ENCODE peak calls at places on chromosomes 11 and 22, in ten cellular contexts. F is stomach, H is spleen, X is endothelial cell of umbilical vein, E is prostate gland, Q is K562, N is HepG2, T is HL-60, B is breast epithelium, A is GM12891. S is an unnamed sample.

GRCh38 chr11:44729718-44730117 is 3.0 kb downstream of the TSPAN18 start:
- DNase-seq in F (no peak), H (no peak), X (peak), E (no peak), Q (no peak), N (no peak), T (no peak), B (no peak), A (no peak), S (no peak)

GRCh38 chr11:108069947-108070346 is 51.4 kb upstream of the ACAT1 start:
- DNase-seq in F (no peak), H (no peak), X (peak), E (no peak), Q (no peak), N (no peak), T (no peak), B (no peak), A (no peak), S (no peak)

GRCh38 chr22:28822930-28823481 is 22.6 kb upstream of the XBP1 start:
- DNase-seq in F (peak), H (no peak), X (no peak), E (peak), Q (no peak), N (peak), T (no peak), B (no peak), A (no peak), S (no peak)

GRCh38 chr11:102256251-102256650 is 61.0 kb upstream of the BIRC3 start:
- DNase-seq in F (no peak), H (no peak), X (no peak), E (peak), Q (no peak), N (no peak), T (no peak), B (no peak), A (no peak), S (no peak)

GRCh38 chr22:30183271-30183670 is 63.3 kb downstream of the LIF start:
- DNase-seq in F (no peak), H (no peak), X (no peak), E (no peak), Q (no peak), N (no peak), T (no peak), B (no peak), A (no peak), S (no peak)

GRCh38 chr22:42340150-42340549 is 69.7 kb upstream of the TCF20 start:
- DNase-seq in F (no peak), H (no peak), X (no peak), E (no peak), Q (no peak), N (no peak), T (no peak), B (no peak), A (no peak), S (no peak)

GRCh38 chr11:86205415-86206268 is 38.9 kb upstream of the EED start:
- DNase-seq in F (no peak), H (no peak), X (no peak), E (no peak), Q (no peak), N (peak), T (peak), B (no peak), A (no peak), S (no peak)

GRCh38 chr11:67630230-67630942 is 649 bp upstream of the NUDT8 start:
- DNase-seq in F (peak), H (peak), X (peak), E (peak), Q (peak), N (peak), T (peak), B (peak), A (peak), S (peak)

GRCh38 chr22:43343262-43343988 is at the start of gene SCUBE1:
- DNase-seq in F (peak), H (peak), X (peak), E (peak), Q (peak), N (no peak), T (peak), B (no peak), A (peak), S (no peak)

GRCh38 chr11:106399075-106399500 is 321.6 kb downstream of the AASDHPPT start:
- DNase-seq in F (no peak), H (no peak), X (no peak), E (no peak), Q (no peak), N (no peak), T (no peak), B (no peak), A (no peak), S (no peak)

GRCh38 chr11:70191495-70192140 is 11.5 kb upstream of the FADD start:
- DNase-seq in F (peak), H (peak), X (peak), E (peak), Q (peak), N (peak), T (no peak), B (peak), A (peak), S (no peak)

GRCh38 chr11:118435893-118436624 is at the start of gene KMT2A:
- DNase-seq in F (peak), H (peak), X (peak), E (peak), Q (peak), N (peak), T (peak), B (peak), A (peak), S (peak)

GRCh38 chr22:28015676-28016601 is 96.9 kb upstream of the PITPNB start:
- DNase-seq in F (no peak), H (peak), X (no peak), E (no peak), Q (no peak), N (no peak), T (no peak), B (peak), A (no peak), S (peak)

GRCh38 chr22:27247691-27248434 is 553.7 kb downstream of the MN1 start:
- DNase-seq in F (no peak), H (no peak), X (peak), E (no peak), Q (no peak), N (no peak), T (no peak), B (no peak), A (no peak), S (no peak)

GRCh38 chr11:39541945-39542351 is 1917.5 kb downstream of the LRRC4C start:
- DNase-seq in F (peak), H (no peak), X (peak), E (no peak), Q (no peak), N (no peak), T (no peak), B (no peak), A (no peak), S (no peak)

GRCh38 chr11:36455658-36456111 is 54.4 kb downstream of the TRAF6 start:
- DNase-seq in F (peak), H (no peak), X (peak), E (no peak), Q (no peak), N (no peak), T (peak), B (no peak), A (no peak), S (peak)

GRCh38 chr11:65558785-65559509 is 788 bp upstream of the LTBP3 start:
- DNase-seq in F (peak), H (peak), X (peak), E (no peak), Q (no peak), N (no peak), T (no peak), B (no peak), A (no peak), S (peak)

GRCh38 chr22:35630387-35630793 is 13.3 kb upstream of the MB start:
- DNase-seq in F (no peak), H (peak), X (no peak), E (no peak), Q (no peak), N (no peak), T (no peak), B (no peak), A (no peak), S (peak)

GRCh38 chr11:47688986-47689385 is 26.2 kb downstream of the AGBL2 start:
- DNase-seq in F (no peak), H (no peak), X (no peak), E (no peak), Q (no peak), N (no peak), T (no peak), B (no peak), A (no peak), S (no peak)

GRCh38 chr11:69726019-69726418 is 22.2 kb upstream of the FGF19 start:
- DNase-seq in F (no peak), H (no peak), X (no peak), E (no peak), Q (no peak), N (no peak), T (no peak), B (no peak), A (no peak), S (no peak)

GRCh38 chr11:83970061-83970671 is 684.0 kb upstream of the CCDC90B start:
- DNase-seq in F (no peak), H (no peak), X (no peak), E (no peak), Q (no peak), N (no peak), T (no peak), B (no peak), A (no peak), S (no peak)

GRCh38 chr22:17542452-17542851 is 20.8 kb upstream of the SLC25A18 start:
- DNase-seq in F (no peak), H (no peak), X (no peak), E (no peak), Q (no peak), N (no peak), T (no peak), B (no peak), A (no peak), S (no peak)

GRCh38 chr22:20773793-20774212 is at the start of gene SERPIND1:
- DNase-seq in F (no peak), H (no peak), X (no peak), E (no peak), Q (no peak), N (peak), T (no peak), B (no peak), A (no peak), S (no peak)
- TF ChIP-seq POLR2AphosphoS5 in F (no peak), H (no peak), X (no peak), E (no peak), Q (no peak), N (peak), T (no peak), B (no peak), A (no peak), S (no peak)

DNA sequence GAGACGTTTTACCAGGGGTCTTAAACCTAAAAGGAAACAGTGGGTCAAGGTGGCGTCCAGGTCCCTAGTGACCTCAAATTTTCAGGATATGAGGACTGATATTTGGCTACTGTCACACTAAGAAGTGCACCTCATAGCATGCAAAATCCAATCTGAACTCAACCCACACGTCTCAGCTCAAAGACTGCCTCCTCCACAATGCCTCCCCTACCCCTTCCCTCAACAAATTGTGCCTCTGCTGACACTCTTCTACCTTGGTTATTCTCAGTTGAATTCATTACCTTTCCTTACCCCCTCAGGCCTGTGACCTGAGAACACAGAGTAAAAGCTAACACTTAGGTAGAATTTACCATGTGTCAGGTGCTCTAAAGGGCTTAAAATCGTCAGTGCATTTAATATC is 12.4 kb upstream of the LIPT2 start:
- DNase-seq in F (no peak), H (no peak), X (no peak), E (no peak), Q (no peak), N (no peak), T (no peak), B (no peak), A (no peak), S (no peak)
- TF ChIP-seq POLR2AphosphoS5 in F (no peak), H (no peak), X (no peak), E (no peak), Q (no peak), N (no peak), T (no peak), B (no peak), A (no peak), S (no peak)

GRCh38 chr11:122769126-122769780 is 69.0 kb upstream of the CRTAM start:
- DNase-seq in F (no peak), H (no peak), X (no peak), E (no peak), Q (no peak), N (no peak), T (no peak), B (no peak), A (no peak), S (no peak)

GRCh38 chr11:122775675-122776271 is 62.5 kb upstream of the CRTAM start:
- DNase-seq in F (no peak), H (no peak), X (no peak), E (no peak), Q (no peak), N (no peak), T (no peak), B (no peak), A (no peak), S (no peak)

GRCh38 chr11:122773781-122774266 is 64.5 kb upstream of the CRTAM start:
- DNase-seq in F (no peak), H (no peak), X (peak), E (no peak), Q (no peak), N (no peak), T (no peak), B (no peak), A (no peak), S (no peak)

GRCh38 chr11:122776546-122776945 is 61.8 kb upstream of the CRTAM start:
- DNase-seq in F (no peak), H (no peak), X (no peak), E (no peak), Q (no peak), N (no peak), T (no peak), B (no peak), A (no peak), S (no peak)

DNA sequence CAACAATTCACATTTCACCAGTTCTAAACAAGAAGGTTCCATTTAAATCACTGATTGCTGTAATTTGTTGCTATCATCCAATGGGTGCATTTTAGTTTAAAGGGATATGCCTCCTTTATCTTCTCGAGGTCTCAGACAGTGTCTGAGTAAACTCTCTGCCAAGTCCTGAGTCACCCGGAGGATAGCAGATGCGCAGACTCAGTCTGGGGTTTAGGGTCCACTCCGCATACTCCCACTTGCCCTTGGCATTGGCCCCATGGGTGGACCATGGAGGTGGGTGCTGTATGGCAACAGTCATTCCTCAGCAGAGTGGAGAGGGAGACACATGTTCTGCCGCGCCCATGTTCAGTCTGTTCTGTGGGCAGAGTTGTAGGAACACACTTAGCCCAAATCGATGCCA is 65.4 kb upstream of the CRTAM start:
- DNase-seq in F (no peak), H (no peak), X (no peak), E (no peak), Q (no peak), N (no peak), T (no peak), B (no peak), A (no peak), S (no peak)
- TF ChIP-seq POLR2AphosphoS5 in F (no peak), H (no peak), X (no peak), E (no peak), Q (no peak), N (no peak), T (no peak), B (no peak), A (no peak), S (no peak)

GRCh38 chr11:35165416-35166368 is 26.7 kb downstream of the CD44 start:
- DNase-seq in F (peak), H (peak), X (peak), E (no peak), Q (no peak), N (no peak), T (peak), B (no peak), A (peak), S (no peak)
- TF ChIP-seq POLR2AphosphoS5 in F (peak), H (no peak), X (no peak), E (peak), Q (no peak), N (no peak), T (no peak), B (no peak), A (no peak), S (no peak)

GRCh38 chr11:815675-816432 is 2.9 kb upstream of the PNPLA2 start:
- DNase-seq in F (no peak), H (no peak), X (no peak), E (no peak), Q (no peak), N (no peak), T (no peak), B (no peak), A (no peak), S (no peak)
- TF ChIP-seq POLR2AphosphoS5 in F (no peak), H (no peak), X (no peak), E (no peak), Q (no peak), N (no peak), T (no peak), B (no peak), A (no peak), S (no peak)

GRCh38 chr11:122209619-122210377 is 93.8 kb upstream of the BLID start:
- DNase-seq in F (no peak), H (no peak), X (peak), E (no peak), Q (no peak), N (no peak), T (no peak), B (no peak), A (no peak), S (peak)
- TF ChIP-seq POLR2AphosphoS5 in F (peak), H (no peak), X (no peak), E (no peak), Q (no peak), N (no peak), T (no peak), B (peak), A (no peak), S (peak)

DNA sequence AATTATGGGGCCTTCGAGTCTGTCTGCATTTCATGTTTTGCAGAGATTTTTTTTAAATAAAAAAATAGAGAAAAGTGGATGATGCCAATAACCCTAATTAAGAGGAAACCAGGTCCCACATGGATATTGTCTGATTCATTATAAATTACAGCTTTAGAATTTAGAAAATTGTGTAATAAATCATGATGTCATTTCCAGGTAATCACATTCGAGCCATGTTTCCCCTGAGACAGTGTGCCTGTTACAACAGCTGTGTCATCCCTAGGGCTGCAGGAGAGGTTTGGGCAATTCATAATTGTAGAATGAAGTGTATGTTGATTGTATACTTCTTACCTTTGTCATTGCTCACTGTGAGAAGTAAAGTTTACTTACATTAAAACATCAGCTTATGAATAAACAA is 38.3 kb downstream of the NCAM1 start:
- DNase-seq in F (no peak), H (no peak), X (no peak), E (no peak), Q (no peak), N (no peak), T (no peak), B (no peak), A (no peak), S (no peak)
- TF ChIP-seq POLR2AphosphoS5 in F (no peak), H (no peak), X (no peak), E (no peak), Q (no peak), N (no peak), T (no peak), B (no peak), A (no peak), S (no peak)

S was measured in sigmoid colon.